ENCODE peak calls at places on chromosomes 5 and 9, in five cellular contexts. G is heart left ventricle, I is thyroid gland, R is A549, Q is body of pancreas. L is an unnamed sample.

GRCh38 chr9:86324901-86325300 is 29.3 kb downstream of the TUT7 start:
- DNase-seq in G (no peak), I (no peak), R (no peak), Q (no peak), L (no peak)

GRCh38 chr5:54457094-54457531 is 1.6 kb downstream of the HSPB3 start:
- DNase-seq in G (peak; percentile 55), I (peak; percentile 2), R (peak; percentile 85), Q (peak; percentile 50), L (peak; percentile 10)

GRCh38 chr9:17600962-17601593 is 22.2 kb downstream of the SH3GL2 start:
- DNase-seq in G (no peak), I (no peak), R (no peak), Q (no peak), L (no peak)

GRCh38 chr9:38141751-38142150 is 72.7 kb upstream of the SHB start:
- DNase-seq in G (no peak), I (no peak), R (peak; percentile 21), Q (no peak), L (no peak)

GRCh38 chr9:114805670-114806551 is at the start of gene TNFSF15:
- DNase-seq in G (no peak), I (peak; percentile 78), R (peak; percentile 40), Q (peak; percentile 71), L (peak; percentile 54)

GRCh38 chr5:77645158-77645994 is 6.9 kb upstream of the OTP start:
- DNase-seq in G (no peak), I (peak; percentile 42), R (peak; percentile 34), Q (peak; percentile 58), L (peak; percentile 44)

GRCh38 chr5:81233080-81233634 is at the start of gene CKMT2:
- DNase-seq in G (peak; percentile 95), I (peak; percentile 94), R (no peak), Q (peak; percentile 90), L (peak; percentile 57)

GRCh38 chr9:87342743-87343142 is 154.9 kb upstream of the DAPK1 start:
- DNase-seq in G (peak; percentile 44), I (peak; percentile 32), R (no peak), Q (peak; percentile 15), L (no peak)

GRCh38 chr5:107821288-107821687 is 150.6 kb upstream of the EFNA5 start:
- DNase-seq in G (no peak), I (peak; percentile 34), R (no peak), Q (no peak), L (no peak)

GRCh38 chr9:134066546-134066922 is 1.3 kb downstream of the BRD3 start:
- DNase-seq in G (no peak), I (no peak), R (no peak), Q (no peak), L (no peak)

GRCh38 chr9:134358026-134358967 is 32.0 kb downstream of the RXRA start:
- DNase-seq in G (peak; percentile 81), I (peak; percentile 88), R (no peak), Q (peak; percentile 60), L (no peak)

GRCh38 chr9:110744753-110745522 is 76.3 kb downstream of the MUSK start:
- DNase-seq in G (no peak), I (peak; percentile 74), R (peak; percentile 89), Q (peak; percentile 6), L (no peak)

GRCh38 chr5:158543539-158544387 is 556.0 kb downstream of the EBF1 start:
- DNase-seq in G (no peak), I (no peak), R (no peak), Q (no peak), L (no peak)

GRCh38 chr9:35774907-35775635 is 16.3 kb upstream of the NPR2 start:
- DNase-seq in G (peak; percentile 48), I (no peak), R (no peak), Q (no peak), L (no peak)

GRCh38 chr5:76291305-76292077 is 111.6 kb upstream of the IQGAP2 start:
- DNase-seq in G (no peak), I (peak; percentile 77), R (no peak), Q (peak; percentile 76), L (no peak)

GRCh38 chr9:107275530-107275929 is 7.5 kb upstream of the RAD23B start:
- DNase-seq in G (no peak), I (no peak), R (no peak), Q (no peak), L (no peak)

GRCh38 chr5:56671571-56671970 is 143.8 kb upstream of the MAP3K1 start:
- DNase-seq in G (no peak), I (no peak), R (no peak), Q (no peak), L (no peak)

GRCh38 chr5:33129309-33129708 is 311.5 kb upstream of the TARS1 start:
- DNase-seq in G (no peak), I (no peak), R (no peak), Q (no peak), L (no peak)

GRCh38 chr5:114726126-114726525 is 364.3 kb downstream of the KCNN2 start:
- DNase-seq in G (no peak), I (no peak), R (no peak), Q (no peak), L (no peak)

GRCh38 chr5:32571128-32571527 is 14.2 kb upstream of the SUB1 start:
- DNase-seq in G (no peak), I (no peak), R (no peak), Q (no peak), L (no peak)

GRCh38 chr5:131209506-131210191 is 38.9 kb downstream of the LYRM7 start:
- DNase-seq in G (no peak), I (peak; percentile 92), R (no peak), Q (peak; percentile 13), L (no peak)

GRCh38 chr9:93062364-93062763 is 3.9 kb downstream of the SUSD3 start:
- DNase-seq in G (no peak), I (no peak), R (no peak), Q (no peak), L (no peak)

GRCh38 chr5:5207832-5208231 is 67.7 kb downstream of the ADAMTS16 start:
- DNase-seq in G (no peak), I (no peak), R (no peak), Q (no peak), L (no peak)

GRCh38 chr5:169874626-169875025 is 105.7 kb downstream of the INSYN2B start:
- DNase-seq in G (no peak), I (no peak), R (no peak), Q (no peak), L (no peak)

GRCh38 chr5:178230879-178231735 is 1.5 kb downstream of the PHYKPL start:
- DNase-seq in G (peak; percentile 74), I (peak; percentile 34), R (no peak), Q (peak; percentile 54), L (peak; percentile 65)
- TF ChIP-seq POLR2A in G (no peak), I (no peak), R (no peak), Q (no peak), L (peak; percentile 36)

DNA sequence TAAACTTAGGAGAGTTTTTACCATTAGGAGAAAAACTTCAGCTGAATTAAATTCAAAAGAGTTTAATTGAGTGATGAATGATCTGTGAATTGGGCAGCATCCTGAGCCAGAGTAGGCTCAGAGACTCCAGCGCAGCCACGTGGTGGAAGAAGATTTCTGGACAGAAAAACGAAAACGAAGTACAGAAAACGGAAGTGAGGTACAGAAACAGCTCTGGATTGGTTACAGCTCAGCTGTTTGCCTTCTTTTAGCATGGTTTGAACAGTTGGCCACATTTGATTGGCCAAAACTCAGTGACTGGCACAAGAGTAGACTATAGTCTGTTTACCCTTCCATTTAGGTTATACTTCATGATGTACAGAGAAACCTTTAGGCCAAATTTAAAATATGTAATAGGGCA is 69.2 kb upstream of the PLPP1 start:
- DNase-seq in G (no peak), I (no peak), R (peak; percentile 37), Q (no peak), L (no peak)
- TF ChIP-seq CTCF in G (no peak), I (no peak), R (no peak), Q (no peak), L (no peak)

DNA sequence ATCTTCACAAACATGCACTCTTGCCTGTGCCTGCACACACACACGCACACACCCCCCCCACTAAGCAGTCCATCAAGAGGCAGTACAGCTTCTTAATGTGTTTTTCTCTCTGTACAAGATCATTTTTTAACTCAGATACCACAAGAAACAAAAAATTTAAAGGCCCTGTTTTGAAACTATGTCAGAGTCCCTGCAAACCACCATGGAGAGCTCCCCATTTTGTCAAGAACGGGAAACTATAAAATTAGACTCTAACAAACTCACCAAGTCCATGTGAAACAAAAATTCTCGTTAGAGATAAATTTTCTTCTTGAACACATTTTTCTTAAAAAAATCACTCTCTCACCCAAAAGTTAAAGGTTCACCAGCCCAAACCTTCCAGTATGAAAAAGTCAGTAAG is 86.3 kb downstream of the ELAVL2 start:
- DNase-seq in G (no peak), I (no peak), R (no peak), Q (no peak), L (no peak)
- TF ChIP-seq POLR2A in G (no peak), I (no peak), R (no peak), Q (no peak), L (no peak)

GRCh38 chr9:91775708-91776028 is 174.4 kb downstream of the ROR2 start:
- DNase-seq in G (no peak), I (no peak), R (no peak), Q (no peak), L (no peak)
- TF ChIP-seq CTCF in G (no peak), I (no peak), R (peak; percentile 35), Q (no peak), L (no peak)

GRCh38 chr5:132840896-132841818 is 10.7 kb upstream of the SHROOM1 start:
- DNase-seq in G (no peak), I (no peak), R (no peak), Q (no peak), L (no peak)
- TF ChIP-seq POLR2A in G (no peak), I (no peak), R (no peak), Q (no peak), L (no peak)

GRCh38 chr9:88783613-88784230 is 207.5 kb upstream of the S1PR3 start:
- DNase-seq in G (no peak), I (no peak), R (no peak), Q (no peak), L (no peak)

GRCh38 chr9:88777498-88778312 is 213.6 kb upstream of the S1PR3 start:
- DNase-seq in G (peak; percentile 79), I (no peak), R (no peak), Q (peak; percentile 7), L (no peak)

GRCh38 chr9:88784960-88785359 is 206.3 kb upstream of the S1PR3 start:
- DNase-seq in G (no peak), I (no peak), R (no peak), Q (no peak), L (no peak)

GRCh38 chr9:88782931-88783451 is 208.3 kb upstream of the S1PR3 start:
- DNase-seq in G (no peak), I (no peak), R (no peak), Q (no peak), L (no peak)

GRCh38 chr9:88781500-88782391 is 209.5 kb upstream of the S1PR3 start:
- DNase-seq in G (peak; percentile 69), I (no peak), R (peak; percentile 48), Q (peak; percentile 48), L (no peak)
- TF ChIP-seq CTCF in G (peak; percentile 25), I (no peak), R (no peak), Q (no peak), L (no peak)

GRCh38 chr9:128786681-128787582 is at the start of gene TBC1D13:
- DNase-seq in G (peak; percentile 92), I (peak; percentile 88), R (peak; percentile 88), Q (peak; percentile 93), L (peak; percentile 91)
- TF ChIP-seq POLR2A in G (peak; percentile 73), I (peak; percentile 58), R (peak; percentile 69), Q (peak; percentile 72), L (peak; percentile 60)